ENCODE peak calls at places on chromosomes 1 and 21, in six cellular contexts. J is ELR, T is GM20000, C is IMR-90, P is RWPE1, X is AG04450. V is an unnamed sample.

GRCh38 chr1:96513136-96513535 is 208.4 kb upstream of the PTBP2 start:
- DNase-seq in J (no peak), T (no peak), C (no peak), P (no peak), X (no peak), V (no peak)

GRCh38 chr1:222455188-222455879 is 92.6 kb downstream of the HHIPL2 start:
- DNase-seq in J (peak; percentile 85), T (peak; percentile 80), C (peak; percentile 93), P (peak; percentile 81), X (peak; percentile 87), V (peak; percentile 93)

GRCh38 chr21:39060485-39061099 is 122.7 kb downstream of the PSMG1 start:
- DNase-seq in J (no peak), T (no peak), C (no peak), P (no peak), X (no peak), V (no peak)

GRCh38 chr21:41597811-41598231 is 89.9 kb upstream of the TMPRSS2 start:
- DNase-seq in J (no peak), T (no peak), C (no peak), P (no peak), X (no peak), V (no peak)

GRCh38 chr1:1841575-1841991 is 49.3 kb downstream of the GNB1 start:
- DNase-seq in J (no peak), T (no peak), C (no peak), P (no peak), X (no peak), V (no peak)

GRCh38 chr1:226572325-226572726 is 23.8 kb downstream of the STUM start:
- DNase-seq in J (no peak), T (no peak), C (no peak), P (no peak), X (no peak), V (peak; percentile 52)

GRCh38 chr21:34882719-34883131 is 166.4 kb downstream of the RUNX1 start:
- DNase-seq in J (peak; percentile 46), T (peak; percentile 47), C (no peak), P (no peak), X (no peak), V (no peak)

GRCh38 chr1:26839339-26839722 is 12.8 kb downstream of the ZDHHC18 start:
- DNase-seq in J (no peak), T (no peak), C (no peak), P (no peak), X (no peak), V (no peak)

GRCh38 chr1:92929461-92929860 is 31.8 kb downstream of the DIPK1A start:
- DNase-seq in J (no peak), T (peak; percentile 19), C (peak; percentile 46), P (no peak), X (no peak), V (no peak)

GRCh38 chr1:214476958-214477870 is 74.2 kb downstream of the PTPN14 start:
- DNase-seq in J (peak; percentile 88), T (no peak), C (peak; percentile 95), P (peak; percentile 89), X (peak; percentile 56), V (no peak)

GRCh38 chr1:84692391-84692790 is 2.1 kb upstream of the SSX2IP start:
- DNase-seq in J (no peak), T (no peak), C (no peak), P (no peak), X (no peak), V (no peak)

GRCh38 chr21:46117586-46118304 is 19.8 kb downstream of the COL6A2 start:
- DNase-seq in J (no peak), T (no peak), C (no peak), P (no peak), X (no peak), V (peak; percentile 63)

GRCh38 chr1:210663730-210664573 is 335.2 kb downstream of the HHAT start:
- DNase-seq in J (no peak), T (no peak), C (no peak), P (no peak), X (no peak), V (no peak)

GRCh38 chr1:204443871-204444581 is 32.4 kb upstream of the PPP1R15B start:
- DNase-seq in J (no peak), T (no peak), C (no peak), P (peak; percentile 95), X (no peak), V (no peak)

GRCh38 chr21:44405948-44406872 is 49.1 kb upstream of the LRRC3 start:
- DNase-seq in J (peak; percentile 86), T (no peak), C (no peak), P (no peak), X (no peak), V (no peak)

GRCh38 chr1:24742090-24742938 is 2.9 kb upstream of the CLIC4 start:
- DNase-seq in J (peak; percentile 68), T (no peak), C (peak; percentile 94), P (no peak), X (no peak), V (no peak)

GRCh38 chr1:220962031-220962751 is 82.9 kb downstream of the HLX start:
- DNase-seq in J (peak; percentile 92), T (no peak), C (peak; percentile 98), P (peak; percentile 41), X (peak; percentile 81), V (no peak)

GRCh38 chr1:202501281-202501680 is 152.8 kb downstream of the PPP1R12B start:
- DNase-seq in J (peak; percentile 47), T (peak; percentile 7), C (peak; percentile 48), P (peak; percentile 21), X (no peak), V (no peak)

GRCh38 chr21:33244082-33244780 is 14.5 kb downstream of the IFNAR2 start:
- DNase-seq in J (no peak), T (no peak), C (no peak), P (no peak), X (no peak), V (no peak)

GRCh38 chr1:237814319-237814924 is 76.3 kb downstream of the ZP4 start:
- DNase-seq in J (peak; percentile 66), T (no peak), C (peak; percentile 14), P (no peak), X (no peak), V (no peak)

GRCh38 chr1:81221564-81221963 is 579.2 kb upstream of the ADGRL2 start:
- DNase-seq in J (no peak), T (no peak), C (no peak), P (no peak), X (no peak), V (no peak)

GRCh38 chr1:80441664-80442063 is 1359.1 kb upstream of the ADGRL2 start:
- DNase-seq in J (peak; percentile 1), T (no peak), C (no peak), P (no peak), X (no peak), V (no peak)

V was measured in sigmoid colon.